ENCODE peak calls at places on chromosome 21, in ten cellular contexts. G is fibroblast of lung; H is transverse colon; W is CD8-positive, alpha-beta T cell; N is right lobe of liver; K is heart right ventricle; U is mammary epithelial cell; V is A673; M is thoracic aorta; E is brain microvascular endothelial cell. T is an unnamed sample.

GRCh38 chr21:39714331-39714730 is 30.7 kb upstream of the IGSF5 start:
- DNase-seq in G (no peak), H (no peak), W (no peak), N (no peak), K (no peak), U (no peak), V (no peak), M (no peak), E (no peak), T (no peak)

GRCh38 chr21:43884012-43884860 is 19.2 kb downstream of the AGPAT3 start:
- DNase-seq in G (peak; percentile 48), H (peak; percentile 83), W (no peak), N (peak; percentile 63), K (peak; percentile 33), U (peak; percentile 37), V (peak; percentile 47), M (no peak), E (peak; percentile 33), T (peak; percentile 21)

GRCh38 chr21:44996501-44996921 is 56.7 kb downstream of the SLX9 start:
- DNase-seq in G (no peak), H (no peak), W (no peak), N (no peak), K (no peak), U (no peak), V (no peak), M (no peak), E (no peak), T (no peak)

GRCh38 chr21:38768385-38769071 is 37.2 kb upstream of the ETS2 start:
- DNase-seq in G (peak; percentile 96), H (no peak), W (peak; percentile 23), N (no peak), K (no peak), U (peak; percentile 66), V (no peak), M (peak; percentile 37), E (peak; percentile 92), T (peak; percentile 26)

GRCh38 chr21:25568230-25568629 is 39.1 kb downstream of the MRPL39 start:
- DNase-seq in G (peak; percentile 80), H (peak; percentile 48), W (no peak), N (peak; percentile 39), K (peak; percentile 44), U (no peak), V (peak; percentile 22), M (no peak), E (peak; percentile 76), T (no peak)

GRCh38 chr21:37658994-37659458 is 257.2 kb downstream of the KCNJ6 start:
- DNase-seq in G (peak; percentile 79), H (no peak), W (no peak), N (no peak), K (no peak), U (peak; percentile 87), V (no peak), M (peak; percentile 30), E (peak; percentile 69), T (peak; percentile 83)

GRCh38 chr21:41582298-41582840 is 74.4 kb upstream of the TMPRSS2 start:
- DNase-seq in G (no peak), H (no peak), W (no peak), N (no peak), K (no peak), U (no peak), V (no peak), M (no peak), E (no peak), T (no peak)

GRCh38 chr21:42162831-42163510 is 56.0 kb upstream of the ABCG1 start:
- DNase-seq in G (no peak), H (no peak), W (no peak), N (no peak), K (no peak), U (peak; percentile 23), V (peak; percentile 44), M (no peak), E (no peak), T (no peak)

GRCh38 chr21:42683371-42684108 is 30.1 kb downstream of the PDE9A start:
- DNase-seq in G (no peak), H (no peak), W (peak; percentile 49), N (no peak), K (no peak), U (no peak), V (no peak), M (no peak), E (no peak), T (no peak)

DNA sequence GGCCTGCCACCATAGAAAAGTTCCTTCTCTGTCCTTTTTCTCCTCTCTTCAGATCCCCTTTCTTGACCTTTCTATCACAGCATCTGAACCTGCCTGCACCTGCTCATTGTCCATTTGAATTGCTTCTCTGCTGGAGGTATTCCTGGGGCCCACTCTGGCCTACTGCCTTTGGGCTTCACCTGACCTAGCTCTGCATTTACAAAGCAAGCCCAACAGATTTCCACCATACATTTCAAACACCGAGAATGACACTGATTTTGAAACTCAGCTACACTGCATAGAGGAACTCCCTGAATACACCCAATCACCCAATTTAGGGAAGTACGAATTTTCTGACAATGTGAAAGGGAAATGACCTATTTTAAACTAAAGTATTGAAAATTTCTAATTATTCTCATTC is 284.5 kb upstream of the USP25 start:
- DNase-seq in G (no peak), H (no peak), W (no peak), N (no peak), K (no peak), U (no peak), V (no peak), M (no peak), E (no peak), T (no peak)
- H3K4me3 ChIP-seq in G (no peak overlapping the region), H (no peak overlapping the region), W (no peak overlapping the region), N (no peak overlapping the region), K (no peak overlapping the region), U (no peak overlapping the region), V (no peak overlapping the region), M (no peak overlapping the region), E (no peak overlapping the region), T (no peak overlapping the region)

GRCh38 chr21:46625759-46626158 is 9.7 kb upstream of the PRMT2 start:
- DNase-seq in G (no peak), H (no peak), W (no peak), N (no peak), K (no peak), U (no peak), V (no peak), M (no peak), E (no peak), T (no peak)
- TF ChIP-seq CTCF in G (no peak), H (no peak), W (no peak), N (no peak), K (no peak), U (no peak), V (no peak), M (no peak), E (no peak), T (no peak)

GRCh38 chr21:26925122-26925521 is 41.8 kb downstream of the ADAMTS5 start:
- DNase-seq in G (no peak), H (no peak), W (no peak), N (no peak), K (no peak), U (no peak), V (no peak), M (no peak), E (no peak), T (no peak)

GRCh38 chr21:26920055-26920454 is 46.8 kb downstream of the ADAMTS5 start:
- DNase-seq in G (no peak), H (no peak), W (no peak), N (peak; percentile 27), K (no peak), U (no peak), V (no peak), M (no peak), E (no peak), T (no peak)

GRCh38 chr21:26923986-26924385 is 42.9 kb downstream of the ADAMTS5 start:
- DNase-seq in G (no peak), H (no peak), W (no peak), N (no peak), K (no peak), U (no peak), V (no peak), M (no peak), E (no peak), T (no peak)

GRCh38 chr21:26925636-26926035 is 41.3 kb downstream of the ADAMTS5 start:
- DNase-seq in G (no peak), H (no peak), W (no peak), N (no peak), K (no peak), U (no peak), V (no peak), M (no peak), E (no peak), T (no peak)
- H3K36me3 ChIP-seq in G (peaks cover 3% of the 10 kb centered on the region), H (no peaks in the 10 kb centered on the region), W (no peaks in the 10 kb centered on the region), N (no peaks in the 10 kb centered on the region), K (no peaks in the 10 kb centered on the region), U (no peaks in the 10 kb centered on the region), V (no peaks in the 10 kb centered on the region), M (no peaks in the 10 kb centered on the region), E (no peaks in the 10 kb centered on the region), T (peaks cover 1% of the 10 kb centered on the region)

GRCh38 chr21:35051287-35051818 is 2.3 kb upstream of the RUNX1 start:
- DNase-seq in G (peak; percentile 90), H (peak; percentile 89), W (peak; percentile 83), N (peak; percentile 84), K (peak; percentile 83), U (peak; percentile 21), V (peak; percentile 16), M (peak; percentile 57), E (peak; percentile 71), T (no peak)
- H3K4me3 ChIP-seq in G (no peak overlapping the region), H (no peak overlapping the region), W (no peak overlapping the region), N (no peak overlapping the region), K (no peak overlapping the region), U (no peak overlapping the region), V (no peak overlapping the region), M (no peak overlapping the region), E (no peak overlapping the region), T (no peak overlapping the region)

GRCh38 chr21:14388282-14388681 is 5.3 kb upstream of the HSPA13 start:
- DNase-seq in G (no peak), H (no peak), W (no peak), N (no peak), K (no peak), U (no peak), V (no peak), M (no peak), E (no peak), T (no peak)

GRCh38 chr21:14382486-14382834 is 486 bp downstream of the HSPA13 start:
- DNase-seq in G (peak; percentile 26), H (no peak), W (no peak), N (peak; percentile 18), K (peak; percentile 8), U (no peak), V (peak; percentile 43), M (no peak), E (peak; percentile 2), T (no peak)

GRCh38 chr21:14384453-14384852 is 1.5 kb upstream of the HSPA13 start:
- DNase-seq in G (no peak), H (no peak), W (no peak), N (no peak), K (no peak), U (no peak), V (no peak), M (no peak), E (no peak), T (no peak)

GRCh38 chr21:14383596-14384210 is 757 bp upstream of the HSPA13 start:
- DNase-seq in G (peak; percentile 31), H (no peak), W (no peak), N (no peak), K (no peak), U (no peak), V (peak; percentile 7), M (no peak), E (peak; percentile 1), T (no peak)

GRCh38 chr21:14382835-14383595 is at the start of gene HSPA13:
- DNase-seq in G (peak; percentile 100), H (peak; percentile 100), W (peak; percentile 99), N (peak; percentile 99), K (peak; percentile 100), U (peak; percentile 100), V (peak; percentile 100), M (peak; percentile 99), E (peak; percentile 100), T (peak; percentile 97)
- TF ChIP-seq CTCF in G (no peak), H (peak; percentile 9), W (no peak), N (no peak), K (no peak), U (no peak), V (no peak), M (no peak), E (peak; percentile 22), T (peak; percentile 12)

T was measured in kidney epithelial cell.